ENCODE peak calls at places on chromosomes 3 and 15, in ten cellular contexts. U is brain microvascular endothelial cell; E is hypothalamus; C is activated CD4-positive, alpha-beta T cell treated with anti-CD3 and anti-CD28 coated beads for 48 hours; W is HT1080; B is HTR-8/SVneo; P is HEK293T; L is pulmonary artery endothelial cell; V is CD8-positive, alpha-beta memory T cell; A is AG04449. X is an unnamed sample.

GRCh38 chr3:133197619-133198018 is 159.4 kb downstream of the TMEM108 start:
- DNase-seq in W (no peak), V (no peak), C (no peak), L (no peak), P (no peak), A (no peak), B (no peak), U (no peak), E (no peak), X (no peak)

GRCh38 chr3:81581966-81582599 is 179.4 kb downstream of the GBE1 start:
- DNase-seq in C (peak; percentile 28), L (peak; percentile 0), V (no peak), P (peak; percentile 31), W (peak; percentile 31), U (peak; percentile 47), E (no peak), B (peak; percentile 3), A (no peak), X (peak; percentile 65)

GRCh38 chr15:98682992-98683701 is 34.8 kb downstream of the IGF1R start:
- DNase-seq in U (no peak), B (no peak), E (no peak), C (no peak), L (no peak), A (no peak), W (no peak), V (no peak), P (no peak), X (no peak)

GRCh38 chr3:105598047-105598796 is 231.5 kb downstream of the ALCAM start:
- DNase-seq in L (no peak), P (no peak), A (peak; percentile 92), W (peak; percentile 98), B (peak; percentile 64), V (no peak), E (no peak), C (no peak), U (peak; percentile 97), X (no peak)

GRCh38 chr3:134216206-134216764 is 34.4 kb downstream of the RYK start:
- DNase-seq in W (no peak), V (no peak), A (no peak), L (no peak), C (no peak), P (no peak), B (no peak), E (no peak), U (no peak), X (no peak)

GRCh38 chr15:63401078-63401477 is 19.4 kb upstream of the CA12 start:
- DNase-seq in C (peak; percentile 56), V (no peak), E (no peak), L (no peak), W (no peak), U (no peak), P (no peak), A (no peak), B (no peak), X (no peak)

GRCh38 chr3:45606003-45606402 is 11.5 kb downstream of the LIMD1 start:
- DNase-seq in V (no peak), C (no peak), P (no peak), W (no peak), B (no peak), L (no peak), A (no peak), E (no peak), U (no peak), X (no peak)

GRCh38 chr3:131705099-131705498 is 202.3 kb upstream of the MRPL3 start:
- DNase-seq in B (no peak), P (no peak), W (no peak), V (no peak), A (no peak), C (no peak), E (no peak), U (no peak), L (no peak), X (no peak)

GRCh38 chr3:121431717-121432517 is 113.9 kb downstream of the POLQ start:
- DNase-seq in V (peak; percentile 23), L (peak; percentile 5), U (peak; percentile 54), A (no peak), B (peak; percentile 5), P (no peak), W (peak; percentile 42), C (peak; percentile 35), E (no peak), X (peak; percentile 16)

GRCh38 chr15:68819451-68820204 is 1.1 kb downstream of the ANP32A start:
- DNase-seq in C (peak; percentile 65), W (peak; percentile 62), L (no peak), B (no peak), P (peak; percentile 29), A (no peak), V (no peak), E (no peak), U (peak; percentile 31), X (no peak)

GRCh38 chr15:99421172-99421656 is 144.6 kb upstream of the MEF2A start:
- DNase-seq in B (no peak), L (no peak), W (no peak), P (no peak), A (no peak), E (no peak), C (peak; percentile 47), V (no peak), U (no peak), X (no peak)

GRCh38 chr3:185308126-185308754 is 54.4 kb upstream of the EHHADH start:
- DNase-seq in V (peak; percentile 8), A (no peak), U (peak; percentile 77), E (no peak), B (peak; percentile 43), P (peak; percentile 42), W (peak; percentile 76), C (peak; percentile 65), L (no peak), X (peak; percentile 83)

GRCh38 chr15:44066211-44066827 is 128.8 kb downstream of the FRMD5 start:
- DNase-seq in E (no peak), P (peak; percentile 43), U (peak; percentile 52), L (peak; percentile 37), W (peak; percentile 68), V (peak; percentile 31), A (no peak), B (peak; percentile 57), C (peak; percentile 73), X (peak; percentile 51)

GRCh38 chr15:25790003-25790660 is 73.0 kb downstream of the ATP10A start:
- DNase-seq in E (no peak), C (peak; percentile 75), P (no peak), B (no peak), U (peak; percentile 62), V (no peak), W (peak; percentile 86), A (peak; percentile 73), L (no peak), X (no peak)

X was measured in Kasumi-1.